ENCODE peak calls at places on chromosomes 16 and 17, in four cellular contexts. X is A673; H is CD8-positive, alpha-beta T cell; Z is heart right ventricle. Y is an unnamed sample.

GRCh38 chr16:68992521-68992920 is 112.9 kb upstream of the HAS3 start:
- DNase-seq in H (no peak), X (no peak), Z (no peak), Y (no peak)

GRCh38 chr16:20610892-20611349 is 34.8 kb upstream of the ACSM2B start:
- DNase-seq in Z (no peak), X (no peak), H (no peak), Y (no peak)

GRCh38 chr17:2598166-2598565 is 4.7 kb downstream of the PAFAH1B1 start:
- DNase-seq in Z (no peak), H (no peak), X (no peak), Y (no peak)

GRCh38 chr17:10243905-10244844 is 45.8 kb upstream of the GAS7 start:
- DNase-seq in H (no peak), X (peak; percentile 2), Z (no peak), Y (no peak)

GRCh38 chr16:50547944-50548658 is at the start of gene NKD1:
- DNase-seq in Z (peak; percentile 54), X (peak; percentile 69), H (peak; percentile 63), Y (peak; percentile 68)

GRCh38 chr17:31571124-31571892 is 179.8 kb downstream of the RAB11FIP4 start:
- DNase-seq in H (no peak), Z (peak; percentile 82), X (no peak), Y (no peak)

GRCh38 chr16:273547-274421 is 2.0 kb downstream of the RGS11 start:
- DNase-seq in H (no peak), X (no peak), Z (no peak), Y (no peak)

GRCh38 chr16:66026211-66026610 is 340.3 kb upstream of the CDH5 start:
- DNase-seq in Z (no peak), X (peak; percentile 45), H (no peak), Y (no peak)

GRCh38 chr16:31002810-31003209 is 7.6 kb downstream of the STX1B start:
- DNase-seq in Z (no peak), X (no peak), H (no peak), Y (no peak)

GRCh38 chr17:82215095-82215971 is 2.7 kb upstream of the CCDC57 start:
- DNase-seq in Z (no peak), X (peak; percentile 31), H (no peak), Y (no peak)

GRCh38 chr17:29176500-29177351 is 3.5 kb downstream of the MYO18A start:
- DNase-seq in Z (no peak), H (peak; percentile 36), X (peak; percentile 49), Y (peak; percentile 44)

GRCh38 chr16:83994087-83994486 is 26.0 kb downstream of the NECAB2 start:
- DNase-seq in Z (no peak), X (no peak), H (no peak), Y (no peak)

GRCh38 chr17:2940352-2940751 is 123.1 kb downstream of the OR1D5 start:
- DNase-seq in X (no peak), Z (peak; percentile 45), H (no peak), Y (no peak)

GRCh38 chr17:64328875-64329405 is 61.7 kb downstream of the PECAM1 start:
- DNase-seq in Z (no peak), X (no peak), H (no peak), Y (no peak)

GRCh38 chr17:65332375-65332774 is 195.2 kb downstream of the RGS9 start:
- DNase-seq in H (no peak), X (no peak), Z (no peak), Y (no peak)

GRCh38 chr17:75785016-75785769 is 587 bp downstream of the UNK start:
- DNase-seq in X (peak; percentile 93), Z (peak; percentile 90), H (peak; percentile 93), Y (peak; percentile 81)

DNA sequence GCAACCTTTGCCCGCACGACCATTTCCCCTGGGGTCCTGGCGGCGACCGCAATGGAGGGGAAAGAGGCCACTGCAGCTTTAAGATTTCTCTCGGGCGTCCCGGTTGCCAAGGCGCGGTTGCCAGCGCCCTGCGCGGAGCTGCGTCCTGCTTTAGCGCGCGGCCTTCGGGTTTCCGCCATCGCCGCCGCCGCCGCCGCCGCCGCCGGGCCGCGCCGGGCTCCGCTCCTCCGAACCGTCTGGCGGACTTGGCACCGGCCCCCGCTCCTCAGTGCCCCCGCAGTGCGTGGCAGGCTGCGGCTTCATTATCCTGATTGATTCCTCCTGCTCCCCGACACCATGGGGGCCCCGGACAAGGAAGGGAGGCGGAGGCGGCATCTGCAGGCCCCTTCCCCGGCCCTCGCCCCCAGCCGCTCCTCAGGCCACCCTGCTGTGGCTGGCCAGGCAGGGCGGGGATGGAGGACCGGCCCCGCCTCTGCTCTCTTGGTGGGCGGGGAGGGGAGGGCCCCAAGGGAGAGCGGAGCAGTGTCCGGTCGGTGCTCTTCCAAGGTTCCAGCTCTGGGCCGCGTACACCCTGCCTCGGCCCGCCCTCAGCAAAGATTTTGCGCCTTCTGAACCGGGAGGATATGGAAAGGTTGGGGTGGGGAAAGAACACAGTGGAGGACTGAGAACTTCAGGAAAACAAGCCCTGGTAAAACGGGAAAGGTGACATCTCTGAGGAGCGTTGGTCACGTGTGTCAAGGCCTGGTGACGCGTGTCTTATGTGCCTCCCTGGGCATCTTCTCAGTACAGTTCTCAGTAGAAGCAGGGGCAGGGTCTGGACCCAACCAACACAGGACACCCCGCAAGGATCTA is 34.0 kb downstream of the NEUROD2 start:
- DNase-seq in Z (peak; percentile 71), H (peak; percentile 4), X (peak; percentile 45), Y (peak; percentile 9)
- H3K27ac ChIP-seq in Z (peak overlapping the region; percentile 89), H (no peak overlapping the region), X (no peak overlapping the region), Y (no peak overlapping the region)

GRCh38 chr16:3289998-3290673 is 6.8 kb downstream of the ZNF263 start:
- DNase-seq in Z (no peak), H (no peak), X (no peak), Y (no peak)
- H3K9me3 ChIP-seq in Z (peaks cover 100% of the 10 kb centered on the region), H (peaks cover 47% of the 10 kb centered on the region), X (peaks cover 74% of the 10 kb centered on the region), Y (peaks cover 80% of the 10 kb centered on the region)

DNA sequence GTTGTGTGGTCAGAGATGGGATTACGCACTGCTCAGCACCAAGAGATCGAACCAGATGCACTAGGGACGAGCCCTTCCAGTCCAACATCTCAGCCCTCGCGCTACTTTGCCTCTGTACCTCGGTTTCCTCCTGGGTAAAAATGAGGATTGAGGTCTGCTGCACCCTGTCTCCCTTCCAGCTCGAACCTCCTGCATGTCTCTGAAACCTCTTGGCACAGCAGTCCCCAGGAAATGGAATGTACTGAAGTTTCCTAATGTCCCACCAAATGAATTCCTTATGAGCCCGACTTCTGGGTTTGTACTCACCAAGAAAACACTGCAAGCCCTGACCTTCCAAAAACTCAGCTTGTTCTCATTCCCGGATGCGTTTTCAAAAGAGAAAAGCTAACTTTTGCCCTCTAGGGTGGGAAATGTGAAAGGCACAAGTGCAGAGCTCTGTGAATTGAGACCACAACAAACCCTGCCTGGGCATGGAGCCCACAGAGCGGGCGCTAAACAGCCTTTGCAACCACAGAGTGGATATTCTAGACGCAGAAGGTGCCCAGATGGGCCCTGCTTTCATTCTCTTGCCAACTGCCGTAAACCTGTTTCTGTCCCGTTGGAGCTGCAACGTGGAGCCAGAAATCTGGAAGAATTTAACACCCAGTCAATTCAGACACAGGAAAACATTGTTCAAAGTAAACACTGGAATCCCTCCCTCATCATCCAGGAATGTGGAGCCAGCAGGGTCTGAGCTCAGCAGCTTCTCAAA is 10.3 kb downstream of the CDRT4 start:
- DNase-seq in Z (peak; percentile 70), H (no peak), X (no peak), Y (no peak)
- TF ChIP-seq CTCF in Z (peak; percentile 48), H (no peak), X (no peak), Y (no peak)

DNA sequence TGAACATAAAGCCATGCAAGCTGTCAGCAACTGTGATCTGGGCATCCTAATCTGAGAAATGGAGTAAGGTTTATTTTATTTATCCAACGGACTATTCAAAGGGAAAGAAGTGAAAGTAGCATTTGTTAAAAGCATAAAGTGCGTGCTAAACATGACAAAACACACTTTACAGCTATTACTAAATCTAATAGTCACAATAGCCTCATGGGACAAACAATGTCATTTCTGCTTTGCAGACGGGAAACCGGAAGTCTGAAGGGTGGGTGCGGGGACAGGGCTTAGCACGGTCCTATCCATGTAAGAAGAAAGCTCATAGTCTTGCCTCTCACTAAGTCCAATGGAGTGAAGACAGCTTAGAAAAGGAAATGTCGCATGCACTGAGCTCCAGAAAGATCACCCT is 228.5 kb downstream of the CDH11 start:
- DNase-seq in X (peak; percentile 33), H (no peak), Z (peak; percentile 18), Y (no peak)
- H3K27ac ChIP-seq in X (no peak overlapping the region), H (no peak overlapping the region), Z (no peak overlapping the region), Y (no peak overlapping the region)

DNA sequence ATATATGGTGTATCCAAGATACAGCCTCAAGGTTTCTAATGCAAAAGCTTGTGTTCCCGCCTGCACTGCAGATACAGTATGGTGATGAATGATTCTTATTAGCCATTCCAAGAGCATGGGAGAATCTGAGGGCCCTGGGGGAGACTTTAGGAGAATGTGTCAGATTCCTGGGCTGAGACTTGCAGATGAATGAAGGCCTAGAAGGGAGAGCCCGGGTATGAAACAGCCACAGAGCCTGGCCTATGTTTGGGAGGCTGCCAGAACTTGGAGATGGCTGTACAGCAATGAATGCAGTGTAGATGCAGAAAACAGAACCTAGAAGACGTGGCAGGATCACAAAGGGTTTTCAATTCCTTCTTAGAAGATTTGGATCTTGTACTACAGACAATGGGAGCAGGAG is 510.8 kb downstream of the HAPSTR1 start:
- DNase-seq in Z (no peak), H (no peak), X (no peak), Y (no peak)
- H3K9me3 ChIP-seq in Z (no peaks in the 10 kb centered on the region), H (no peaks in the 10 kb centered on the region), X (no peaks in the 10 kb centered on the region), Y (no peaks in the 10 kb centered on the region)

DNA sequence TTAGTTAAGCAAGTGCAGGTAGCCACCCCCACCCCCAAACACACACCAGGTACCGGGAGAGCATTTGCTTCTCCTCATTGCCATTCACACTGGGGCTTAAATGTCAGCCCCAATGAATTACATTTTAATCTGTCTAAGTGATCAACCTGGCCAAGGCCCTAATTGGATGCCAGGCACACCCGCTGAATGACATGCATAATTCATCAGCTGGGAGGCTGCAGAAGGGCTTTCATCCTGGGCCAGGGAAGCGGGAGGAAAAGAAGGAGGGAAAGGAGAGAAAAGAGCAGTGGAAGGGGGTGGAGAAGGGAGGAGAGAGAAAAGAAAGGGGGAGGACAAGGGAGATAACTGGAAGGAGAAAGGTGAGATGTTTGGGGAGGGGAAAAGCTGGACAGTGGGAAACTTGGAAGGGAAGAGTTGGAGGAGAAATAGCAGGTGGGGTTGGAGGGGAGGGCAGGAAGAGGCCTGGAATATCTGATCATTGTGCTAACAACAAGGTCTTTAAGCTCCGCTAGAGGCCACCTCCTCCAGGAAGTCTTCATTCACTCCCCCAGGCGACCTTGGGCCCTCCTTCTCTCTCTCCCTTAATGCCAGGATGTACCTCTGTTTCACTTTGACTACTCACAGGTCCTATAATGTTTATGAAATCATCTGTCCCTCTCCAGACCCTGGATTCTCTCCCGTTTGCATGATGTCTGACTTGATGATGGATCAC is 40.1 kb upstream of the CES5A start:
- DNase-seq in H (no peak), X (no peak), Z (no peak), Y (no peak)
- TF ChIP-seq CTCF in H (no peak), X (no peak), Z (no peak), Y (no peak)

GRCh38 chr17:43531955-43532354 is 14.2 kb downstream of the ETV4 start:
- DNase-seq in X (no peak), H (no peak), Z (no peak), Y (no peak)

GRCh38 chr17:43534909-43535308 is 11.2 kb downstream of the ETV4 start:
- DNase-seq in X (no peak), H (no peak), Z (no peak), Y (no peak)

GRCh38 chr17:43532581-43532980 is 13.6 kb downstream of the ETV4 start:
- DNase-seq in H (no peak), Z (no peak), X (no peak), Y (no peak)

GRCh38 chr17:43533699-43534098 is 12.4 kb downstream of the ETV4 start:
- DNase-seq in Z (no peak), H (no peak), X (no peak), Y (no peak)

GRCh38 chr17:43536236-43537088 is 9.7 kb downstream of the ETV4 start:
- DNase-seq in H (no peak), Z (no peak), X (peak; percentile 85), Y (no peak)
- H3K27ac ChIP-seq in H (no peak overlapping the region), Z (no peak overlapping the region), X (peak overlapping the region; percentile 50), Y (no peak overlapping the region)

GRCh38 chr16:34054969-34055368 is 595.6 kb downstream of the TP53TG3F start:
- DNase-seq in Z (no peak), X (no peak), H (no peak), Y (no peak)
- H3K9me3 ChIP-seq in Z (peaks cover 9% of the 10 kb centered on the region), X (peaks cover 19% of the 10 kb centered on the region), H (no peaks in the 10 kb centered on the region), Y (peaks cover 8% of the 10 kb centered on the region)

Y was measured in CD4-positive, alpha-beta T cell.